ENCODE peak calls at places on chromosome 14, in ten cellular contexts. V, M, N, K, X, I, C, P, U and F are unnamed samples. For H3K4me1, the result is how much of the 10 kb centered on the place peaks cover.

GRCh38 chr14:50388256-50388931 is 8.3 kb downstream of the CDKL1 start:
- DNase-seq in V (peak), M (peak), N (no peak), K (peak), X (no peak), I (peak), C (peak), P (no peak), U (no peak), F (no peak)

GRCh38 chr14:105933238-105933637 is 406.9 kb downstream of the TMEM121 start:
- DNase-seq in V (peak), M (no peak), N (no peak), K (no peak), X (no peak), I (no peak), C (no peak), P (no peak), U (no peak), F (no peak)

GRCh38 chr14:75344396-75344795 is 65.8 kb downstream of the FOS start:
- DNase-seq in V (no peak), M (no peak), N (no peak), K (no peak), X (no peak), I (no peak), C (no peak), P (peak), U (no peak), F (no peak)

GRCh38 chr14:21711360-21711961 is 37.8 kb upstream of the OR4E1 start:
- DNase-seq in V (no peak), M (peak), N (peak), K (peak), X (peak), I (no peak), C (peak), P (no peak), U (no peak), F (no peak)

GRCh38 chr14:67557118-67557517 is 24.0 kb downstream of the PLEKHH1 start:
- DNase-seq in V (no peak), M (no peak), N (peak), K (no peak), X (peak), I (no peak), C (no peak), P (no peak), U (no peak), F (no peak)

GRCh38 chr14:92258934-92259333 is 64.0 kb upstream of the SLC24A4 start:
- DNase-seq in V (no peak), M (no peak), N (no peak), K (no peak), X (peak), I (no peak), C (no peak), P (no peak), U (no peak), F (no peak)

GRCh38 chr14:92880351-92880750 is 42.6 kb upstream of the CHGA start:
- DNase-seq in V (no peak), M (no peak), N (no peak), K (no peak), X (no peak), I (no peak), C (no peak), P (no peak), U (no peak), F (no peak)

GRCh38 chr14:68874746-68875155 is 81.9 kb upstream of the ZFP36L1 start:
- DNase-seq in V (no peak), M (no peak), N (no peak), K (no peak), X (no peak), I (no peak), C (no peak), P (no peak), U (peak), F (no peak)

GRCh38 chr14:77032483-77032853 is 4.0 kb upstream of the IRF2BPL start:
- DNase-seq in V (no peak), M (no peak), N (no peak), K (no peak), X (no peak), I (no peak), C (no peak), P (no peak), U (peak), F (no peak)

DNA sequence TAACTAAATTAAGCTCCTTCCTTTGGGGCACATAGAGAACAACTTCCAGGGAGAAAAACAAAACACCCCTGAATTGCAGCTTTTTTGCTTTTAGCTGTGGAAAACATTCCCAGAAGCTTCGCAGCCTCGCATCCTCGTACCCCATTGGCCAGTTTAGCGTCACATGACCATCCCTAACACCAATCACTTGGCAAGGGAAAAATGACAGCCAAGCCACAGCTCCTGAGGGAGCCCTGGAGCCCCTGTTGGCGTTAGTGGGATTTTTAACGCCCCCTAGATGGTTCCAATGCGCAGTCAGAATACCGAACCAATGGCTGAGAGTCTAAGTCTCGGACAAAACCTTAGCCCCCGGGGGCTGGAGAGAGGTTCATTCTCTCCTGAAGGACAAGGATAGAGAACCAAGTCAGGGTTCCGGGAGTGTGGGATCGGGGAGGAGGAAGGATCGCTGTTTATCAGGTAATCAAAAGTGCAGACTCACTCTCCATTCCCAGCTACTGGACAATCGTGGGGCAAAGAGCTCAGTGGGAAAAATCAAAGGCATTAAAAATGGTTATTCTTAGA is 135.6 kb upstream of the HIF1A start:
- DNase-seq in V (no peak), M (no peak), N (no peak), K (no peak), X (peak), I (no peak), C (no peak), P (no peak), U (no peak), F (no peak)
- TF ChIP-seq POLR2A in V (no peak), M (no peak), N (no peak), K (no peak), X (peak), I (no peak), C (no peak), P (no peak), U (no peak), F (no peak)

GRCh38 chr14:78104130-78104529 is 66.0 kb upstream of the NRXN3 start:
- DNase-seq in V (no peak), M (no peak), N (no peak), K (no peak), X (no peak), I (no peak), C (no peak), P (no peak), U (no peak), F (no peak)
- H3K27ac ChIP-seq in V (no peak), M (no peak), N (no peak), K (no peak), X (no peak), I (no peak), C (no peak), P (no peak), U (no peak), F (no peak)

GRCh38 chr14:65167072-65167645 is 64.8 kb upstream of the MAX start:
- DNase-seq in V (no peak), M (no peak), N (no peak), K (no peak), X (peak), I (no peak), C (no peak), P (no peak), U (no peak), F (no peak)
- H3K4me1 ChIP-seq in V (under half), M (under half), N (under half), K (under half), X (under half), I (under half), C (under half), P (under half), U (under half), F (under half)

GRCh38 chr14:104721704-104722431 is 2.2 kb upstream of the ADSS1 start:
- DNase-seq in V (no peak), M (no peak), N (peak), K (no peak), X (no peak), I (peak), C (no peak), P (no peak), U (peak), F (no peak)

GRCh38 chr14:104724407-104724980 is 465 bp downstream of the ADSS1 start:
- DNase-seq in V (peak), M (peak), N (no peak), K (peak), X (peak), I (peak), C (peak), P (peak), U (peak), F (no peak)

GRCh38 chr14:104722938-104723650 is 935 bp upstream of the ADSS1 start:
- DNase-seq in V (no peak), M (no peak), N (no peak), K (no peak), X (peak), I (peak), C (peak), P (no peak), U (peak), F (no peak)

GRCh38 chr14:104724981-104725771 is 1.1 kb downstream of the ADSS1 start:
- DNase-seq in V (peak), M (peak), N (no peak), K (no peak), X (peak), I (peak), C (peak), P (no peak), U (peak), F (no peak)

DNA sequence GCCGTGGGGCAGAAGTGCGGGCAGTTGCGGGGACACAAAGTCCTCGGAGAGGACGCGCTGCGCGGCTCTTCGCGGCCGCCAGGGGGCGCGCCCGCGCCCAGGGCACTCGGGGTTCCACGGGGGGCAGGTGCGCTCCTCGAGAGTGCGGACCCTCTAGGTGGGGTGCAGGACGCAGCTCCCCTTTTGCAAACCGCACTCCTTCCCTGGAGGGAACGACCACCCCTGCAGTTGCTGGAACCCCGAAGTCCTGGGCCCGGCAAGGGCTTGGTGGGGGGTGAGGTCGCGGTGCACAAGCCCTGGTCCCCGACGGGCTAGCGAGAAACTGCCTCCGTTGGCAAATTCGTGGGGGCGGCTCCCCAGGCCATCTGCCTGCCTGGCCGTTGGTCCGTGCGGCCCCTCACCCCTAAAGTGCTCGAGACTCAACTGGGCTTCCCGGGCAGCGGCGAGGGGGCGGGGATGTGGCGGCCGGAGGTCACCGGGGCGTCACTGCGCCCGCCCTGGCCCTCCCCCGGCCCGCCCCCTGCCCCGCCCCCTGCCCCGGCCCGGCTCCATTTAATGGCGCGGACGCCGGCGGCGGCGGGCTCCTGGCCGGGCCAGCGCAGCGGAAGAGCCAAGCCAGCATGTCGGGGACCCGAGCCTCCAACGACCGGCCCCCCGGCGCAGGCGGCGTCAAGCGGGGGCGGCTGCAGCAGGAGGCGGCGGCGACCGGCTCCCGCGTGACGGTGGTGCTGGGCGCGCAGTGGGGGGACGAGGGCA is at the start of gene ADSS1:
- DNase-seq in V (peak), M (peak), N (no peak), K (peak), X (peak), I (peak), C (peak), P (no peak), U (peak), F (peak)
- TF ChIP-seq POLR2A in V (no peak), M (peak), N (no peak), K (peak), X (peak), I (no peak), C (peak), P (no peak), U (peak), F (peak)

GRCh38 chr14:99892406-99892805 is 99.2 kb downstream of the EML1 start:
- DNase-seq in V (no peak), M (no peak), N (peak), K (no peak), X (no peak), I (peak), C (no peak), P (no peak), U (no peak), F (no peak)
- H3K27ac ChIP-seq in V (no peak), M (no peak), N (no peak), K (no peak), X (no peak), I (no peak), C (no peak), P (no peak), U (no peak), F (no peak)

DNA sequence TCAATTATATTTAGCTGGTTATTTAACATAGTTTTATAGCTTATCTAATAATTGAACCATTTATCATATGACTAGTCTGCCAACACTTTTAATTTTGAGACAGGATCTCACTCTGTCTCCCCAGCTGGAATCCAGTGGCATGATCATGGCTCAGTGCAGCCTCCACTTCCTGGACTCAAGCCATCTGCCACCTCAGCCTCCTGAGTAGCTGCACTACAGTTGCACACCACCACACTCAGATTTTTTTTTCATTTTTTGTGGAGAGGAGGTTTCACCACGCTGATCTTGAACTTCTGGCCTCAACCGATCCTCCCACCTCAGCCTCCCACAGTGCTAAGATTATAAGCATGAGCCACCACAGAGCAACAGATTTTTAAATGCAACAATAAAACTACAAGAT is 151.4 kb upstream of the MDGA2 start:
- DNase-seq in V (no peak), M (no peak), N (no peak), K (no peak), X (no peak), I (no peak), C (no peak), P (no peak), U (no peak), F (no peak)
- H3K4me1 ChIP-seq in V (under half), M (under half), N (under half), K (under half), X (under half), I (under half), C (under half), P (under half), U (under half), F (under half)